ENCODE peak calls at places on chromosome 19, in six cellular contexts. U, R, A, G, B and K are unnamed samples.
A peak's percentile ranks its signal among the peaks of the same experiment; 100 is the strongest.

GRCh38 chr19:29771708-29772415 is 39.9 kb upstream of the CCNE1 start:
- DNase-seq in B (peak; percentile 46), G (no peak), R (peak; percentile 22), U (peak; percentile 16), A (peak; percentile 9), K (peak; percentile 10)

GRCh38 chr19:3977242-3978143 is 6.6 kb upstream of the DAPK3 start:
- DNase-seq in R (no peak), G (no peak), U (no peak), B (no peak), A (no peak), K (no peak)

GRCh38 chr19:17376935-17377600 is at the start of gene PLVAP:
- DNase-seq in A (no peak), B (no peak), U (no peak), R (no peak), G (no peak), K (no peak)

GRCh38 chr19:31054430-31054829 is 294.8 kb downstream of the TSHZ3 start:
- DNase-seq in R (peak; percentile 74), U (no peak), G (peak; percentile 48), A (peak; percentile 25), B (no peak), K (peak; percentile 11)

GRCh38 chr19:46493236-46494114 is 2.2 kb downstream of the PNMA8B start:
- DNase-seq in G (no peak), B (no peak), R (no peak), U (peak; percentile 48), A (no peak), K (no peak)

GRCh38 chr19:6696239-6696820 is 24.1 kb downstream of the C3 start:
- DNase-seq in G (no peak), U (no peak), R (no peak), A (no peak), B (no peak), K (no peak)

GRCh38 chr19:483332-484072 is 12.8 kb upstream of the MADCAM1 start:
- DNase-seq in B (no peak), G (no peak), A (no peak), U (no peak), R (no peak), K (no peak)

GRCh38 chr19:5903502-5904301 is at the start of gene NDUFA11:
- DNase-seq in U (peak; percentile 98), B (peak; percentile 96), G (peak; percentile 94), A (peak; percentile 70), R (peak; percentile 99), K (no peak)

GRCh38 chr19:38111898-38112297 is 112.1 kb downstream of the DPF1 start:
- DNase-seq in R (no peak), B (no peak), G (no peak), U (no peak), A (no peak), K (no peak)

GRCh38 chr19:19506592-19506991 is 8.8 kb downstream of the TSSK6 start:
- DNase-seq in U (no peak), G (no peak), B (no peak), A (no peak), R (no peak), K (no peak)

GRCh38 chr19:18385675-18386542 is at the start of gene GDF15:
- DNase-seq in A (no peak), B (peak; percentile 50), U (no peak), R (peak; percentile 86), G (peak; percentile 40), K (no peak)

GRCh38 chr19:3679138-3679537 is 21.1 kb downstream of the PIP5K1C start:
- DNase-seq in G (no peak), U (no peak), B (no peak), A (no peak), R (no peak), K (no peak)

GRCh38 chr19:10009269-10009665 is 1.0 kb downstream of the COL5A3 start:
- DNase-seq in U (peak; percentile 26), G (no peak), A (no peak), R (peak; percentile 87), B (peak; percentile 27), K (no peak)

GRCh38 chr19:10010939-10011338 is 635 bp upstream of the COL5A3 start:
- DNase-seq in U (no peak), G (no peak), R (no peak), A (no peak), B (no peak), K (no peak)

GRCh38 chr19:10011974-10012373 is 1.3 kb upstream of the RDH8 start:
- DNase-seq in A (no peak), G (no peak), R (no peak), B (no peak), U (no peak), K (no peak)

GRCh38 chr19:10009714-10010224 is 535 bp downstream of the COL5A3 start:
- DNase-seq in U (no peak), B (no peak), A (no peak), G (no peak), R (no peak), K (no peak)

DNA sequence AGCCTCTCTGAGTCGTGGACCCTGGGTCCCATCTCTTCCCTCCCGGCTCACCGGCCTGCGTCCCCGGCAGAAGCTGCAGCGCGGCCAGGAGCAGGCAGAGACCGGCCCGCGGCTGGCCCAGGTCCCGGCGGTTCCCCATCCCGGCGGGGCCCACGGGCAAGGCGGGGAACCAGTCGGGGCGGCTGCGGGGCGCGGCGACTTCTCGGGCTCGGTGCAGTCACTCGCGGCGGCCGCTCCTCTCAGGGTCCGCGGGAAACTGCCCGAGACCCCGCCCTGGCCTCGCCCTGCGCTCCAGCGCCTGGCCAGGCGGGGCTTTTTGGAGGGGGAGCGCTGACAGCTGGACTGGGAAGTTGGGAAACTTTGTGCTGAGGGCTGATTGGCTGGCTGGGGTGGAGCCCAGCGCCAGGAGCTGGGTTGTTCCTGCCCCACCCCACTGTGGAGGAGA is at the start of gene COL5A3:
- DNase-seq in A (no peak), R (no peak), B (no peak), G (no peak), U (no peak), K (no peak)
- H3K4me3 ChIP-seq in A (no peak within 1 kb of the TSS), R (no peak within 1 kb of the TSS), B (no peak within 1 kb of the TSS), G (peak within 1 kb of the TSS; percentile 16), U (no peak within 1 kb of the TSS), K (no peak within 1 kb of the TSS)

GRCh38 chr19:53980553-53981407 is 10.7 kb upstream of the CACNG6 start:
- DNase-seq in B (peak; percentile 94), R (peak; percentile 24), G (no peak), U (no peak), A (no peak), K (no peak)

GRCh38 chr19:53977991-53978731 is 13.3 kb upstream of the CACNG6 start:
- DNase-seq in U (peak; percentile 37), B (peak; percentile 44), G (peak; percentile 56), A (no peak), R (peak; percentile 87), K (no peak)

GRCh38 chr19:53981408-53981998 is 9.9 kb upstream of the CACNG6 start:
- DNase-seq in U (no peak), B (no peak), R (no peak), G (no peak), A (no peak), K (no peak)

GRCh38 chr19:53978975-53979801 is 12.2 kb upstream of the CACNG6 start:
- DNase-seq in R (no peak), B (peak; percentile 22), G (no peak), A (no peak), U (no peak), K (no peak)

GRCh38 chr19:53977429-53977990 is 13.9 kb upstream of the CACNG6 start:
- DNase-seq in A (peak; percentile 29), B (peak; percentile 91), R (peak; percentile 80), U (peak; percentile 64), G (peak; percentile 70), K (no peak)
- H3K4me3 ChIP-seq in A (no peak overlapping the region), B (peak overlapping the region; percentile 12), R (peak overlapping the region; percentile 20), U (peak overlapping the region; percentile 42), G (peak overlapping the region; percentile 14), K (no peak overlapping the region)

GRCh38 chr19:42279902-42280760 is 11.1 kb downstream of the CIC start:
- DNase-seq in B (no peak), R (peak; percentile 91), G (no peak), A (no peak), U (peak; percentile 85), K (peak; percentile 87)
- H3K4me3 ChIP-seq in B (no peak overlapping the region), R (peak overlapping the region; percentile 72), G (peak overlapping the region; percentile 75), A (peak overlapping the region; percentile 62), U (peak overlapping the region; percentile 95), K (peak overlapping the region; percentile 69)

DNA sequence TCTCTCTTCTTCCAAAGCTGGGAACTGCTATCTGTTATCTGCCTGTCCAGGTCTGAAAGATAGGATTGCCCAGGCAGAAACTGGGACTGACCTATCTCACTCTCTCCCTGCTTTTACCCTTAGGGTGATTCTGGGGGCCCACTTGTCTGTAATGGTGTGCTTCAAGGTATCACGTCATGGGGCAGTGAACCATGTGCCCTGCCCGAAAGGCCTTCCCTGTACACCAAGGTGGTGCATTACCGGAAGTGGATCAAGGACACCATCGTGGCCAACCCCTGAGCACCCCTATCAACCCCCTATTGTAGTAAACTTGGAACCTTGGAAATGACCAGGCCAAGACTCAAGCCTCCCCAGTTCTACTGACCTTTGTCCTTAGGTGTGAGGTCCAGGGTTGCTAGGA is 5.1 kb downstream of the KLK3 start:
- DNase-seq in G (no peak), A (no peak), R (no peak), B (no peak), U (no peak), K (no peak)
- H3K4me3 ChIP-seq in G (no peak overlapping the region), A (no peak overlapping the region), R (no peak overlapping the region), B (no peak overlapping the region), U (no peak overlapping the region), K (no peak overlapping the region)

GRCh38 chr19:10812902-10813404 is 23.1 kb downstream of the TMED1 start:
- DNase-seq in A (peak; percentile 60), B (peak; percentile 64), U (no peak), R (peak; percentile 91), G (peak; percentile 49), K (peak; percentile 54)
- H3K4me3 ChIP-seq in A (no peak overlapping the region), B (no peak overlapping the region), U (no peak overlapping the region), R (no peak overlapping the region), G (no peak overlapping the region), K (no peak overlapping the region)

GRCh38 chr19:55353803-55354697 is 469 bp downstream of the COX6B2 start:
- DNase-seq in U (peak; percentile 44), B (peak; percentile 65), G (no peak), R (peak; percentile 52), A (no peak), K (no peak)

GRCh38 chr19:55353356-55353802 is 1.1 kb downstream of the COX6B2 start:
- DNase-seq in A (no peak), G (no peak), R (no peak), B (peak; percentile 39), U (no peak), K (no peak)

GRCh38 chr19:55354698-55355212 is at the start of gene COX6B2:
- DNase-seq in G (no peak), A (no peak), B (no peak), U (no peak), R (no peak), K (no peak)

GRCh38 chr19:55352746-55353145 is 1.8 kb downstream of the COX6B2 start:
- DNase-seq in A (no peak), U (no peak), B (no peak), G (no peak), R (no peak), K (no peak)

GRCh38 chr19:55355213-55355821 is 798 bp upstream of the COX6B2 start:
- DNase-seq in R (no peak), G (no peak), A (no peak), U (no peak), B (peak; percentile 66), K (no peak)
- H3K4me3 ChIP-seq in R (no peak overlapping the region), G (no peak overlapping the region), A (no peak overlapping the region), U (no peak overlapping the region), B (no peak overlapping the region), K (no peak overlapping the region)